ENCODE peak calls at places on chromosome 5, in six cellular contexts. D is AG09319; T is retina; U is kidney glomerular epithelial cell; B is neural progenitor cell; V is activated T-helper 1 cell treated with anti-CD3 and anti-CD28 coated beads, Interleukin-2, amount 50 U/mL, for 16 hours. A is an unnamed sample.

GRCh38 chr5:134141346-134142050 is 27.0 kb downstream of the TCF7 start:
- DNase-seq in D (no peak), T (no peak), U (no peak), B (no peak), V (no peak), A (no peak)

GRCh38 chr5:41418220-41419031 is 92.0 kb downstream of the PLCXD3 start:
- DNase-seq in D (no peak), T (no peak), U (peak; percentile 14), B (peak; percentile 8), V (no peak), A (no peak)

GRCh38 chr5:1666812-1667588 is 132.6 kb downstream of the MRPL36 start:
- DNase-seq in D (no peak), T (peak; percentile 77), U (no peak), B (peak; percentile 88), V (no peak), A (no peak)

GRCh38 chr5:21806943-21807342 is 1046.2 kb downstream of the CDH12 start:
- DNase-seq in D (no peak), T (no peak), U (peak; percentile 43), B (no peak), V (no peak), A (no peak)

GRCh38 chr5:88964831-88965230 is 81.8 kb upstream of the MEF2C start:
- DNase-seq in D (no peak), T (no peak), U (no peak), B (no peak), V (no peak), A (no peak)

GRCh38 chr5:132044207-132044606 is 16.2 kb upstream of the IL3 start:
- DNase-seq in D (no peak), T (no peak), U (no peak), B (no peak), V (no peak), A (no peak)

GRCh38 chr5:179166886-179167841 is 107.0 kb downstream of the ZNF354C start:
- DNase-seq in D (peak; percentile 20), T (peak; percentile 91), U (peak; percentile 20), B (peak; percentile 81), V (peak; percentile 52), A (peak; percentile 68)

GRCh38 chr5:2757563-2758311 is 6.3 kb upstream of the IRX2 start:
- DNase-seq in D (no peak), T (peak; percentile 50), U (no peak), B (no peak), V (no peak), A (no peak)

GRCh38 chr5:10493884-10494283 is 52.2 kb downstream of the ROPN1L start:
- DNase-seq in D (no peak), T (no peak), U (no peak), B (no peak), V (no peak), A (no peak)

GRCh38 chr5:38697013-38697412 is 140.6 kb upstream of the LIFR start:
- DNase-seq in D (no peak), T (no peak), U (peak; percentile 44), B (peak; percentile 28), V (no peak), A (no peak)

GRCh38 chr5:329758-330149 is 8.2 kb downstream of the AHRR start:
- DNase-seq in D (no peak), T (no peak), U (no peak), B (no peak), V (no peak), A (no peak)

GRCh38 chr5:71932649-71933338 is 174.5 kb upstream of the MAP1B start:
- DNase-seq in D (no peak), T (peak; percentile 83), U (peak; percentile 95), B (peak; percentile 75), V (no peak), A (peak; percentile 96)

GRCh38 chr5:36689225-36689624 is 82.8 kb downstream of the SLC1A3 start:
- DNase-seq in D (no peak), T (peak; percentile 64), U (no peak), B (no peak), V (no peak), A (no peak)

GRCh38 chr5:172817664-172818063 is 16.4 kb upstream of the ERGIC1 start:
- DNase-seq in D (no peak), T (no peak), U (no peak), B (no peak), V (no peak), A (no peak)

GRCh38 chr5:76402880-76403712 is at the start of gene IQGAP2:
- DNase-seq in D (no peak), T (peak; percentile 94), U (no peak), B (peak; percentile 87), V (peak; percentile 75), A (peak; percentile 77)

GRCh38 chr5:128213340-128213739 is 129.8 kb downstream of the SLC12A2 start:
- DNase-seq in D (peak; percentile 49), T (peak; percentile 51), U (peak; percentile 61), B (peak; percentile 80), V (no peak), A (no peak)

GRCh38 chr5:131671994-131672655 is 37.1 kb upstream of the RAPGEF6 start:
- DNase-seq in D (peak; percentile 63), T (no peak), U (peak; percentile 33), B (peak; percentile 3), V (no peak), A (no peak)

GRCh38 chr5:307794-308579 is 13.5 kb upstream of the AHRR start:
- DNase-seq in D (no peak), T (peak; percentile 18), U (no peak), B (no peak), V (no peak), A (no peak)

GRCh38 chr5:102231693-102232619 is 64.1 kb downstream of the SLCO4C1 start:
- DNase-seq in D (no peak), T (no peak), U (no peak), B (peak; percentile 2), V (no peak), A (no peak)

GRCh38 chr5:35785601-35786085 is 71.0 kb upstream of the IL7R start:
- DNase-seq in D (no peak), T (no peak), U (no peak), B (no peak), V (no peak), A (no peak)

GRCh38 chr5:92822183-92822582 is 758.8 kb downstream of the NR2F1-AS1 start:
- DNase-seq in D (no peak), T (no peak), U (no peak), B (no peak), V (no peak), A (no peak)

GRCh38 chr5:125700380-125700856 is 722.8 kb upstream of the GRAMD2B start:
- DNase-seq in D (no peak), T (peak; percentile 72), U (peak; percentile 79), B (peak; percentile 8), V (no peak), A (no peak)

GRCh38 chr5:176536132-176536901 is 885 bp downstream of the RNF44 start:
- DNase-seq in D (peak; percentile 25), T (peak; percentile 88), U (peak; percentile 23), B (peak; percentile 93), V (peak; percentile 68), A (peak; percentile 85)

GRCh38 chr5:104015765-104016164 is 453.2 kb upstream of the NUDT12 start:
- DNase-seq in D (no peak), T (no peak), U (no peak), B (no peak), V (no peak), A (no peak)

GRCh38 chr5:176675676-176676360 is 28.5 kb downstream of the TSPAN17 start:
- DNase-seq in D (no peak), T (no peak), U (peak; percentile 2), B (peak; percentile 66), V (no peak), A (no peak)

GRCh38 chr5:42908509-42909488 is 97.1 kb upstream of the SELENOP start:
- DNase-seq in D (peak; percentile 69), T (peak; percentile 87), U (peak; percentile 88), B (peak; percentile 96), V (peak; percentile 79), A (peak; percentile 86)

GRCh38 chr5:181160144-181160754 is 12.9 kb downstream of the OR2V2 start:
- DNase-seq in D (no peak), T (peak; percentile 60), U (no peak), B (peak; percentile 78), V (peak; percentile 66), A (no peak)

GRCh38 chr5:132055808-132056609 is 4.4 kb upstream of the IL3 start:
- DNase-seq in D (no peak), T (no peak), U (no peak), B (no peak), V (peak; percentile 19), A (no peak)

GRCh38 chr5:39235648-39236047 is 16.3 kb upstream of the FYB1 start:
- DNase-seq in D (no peak), T (no peak), U (no peak), B (no peak), V (no peak), A (no peak)

GRCh38 chr5:110321117-110321516 is 405.4 kb downstream of the TMEM232 start:
- DNase-seq in D (no peak), T (no peak), U (no peak), B (no peak), V (no peak), A (no peak)

GRCh38 chr5:56815657-56816545 is 552 bp downstream of the MAP3K1 start:
- DNase-seq in D (no peak), T (peak; percentile 82), U (no peak), B (peak; percentile 65), V (peak; percentile 29), A (peak; percentile 33)

GRCh38 chr5:61280205-61280604 is 51.9 kb upstream of the ZSWIM6 start:
- DNase-seq in D (peak; percentile 20), T (no peak), U (peak; percentile 87), B (no peak), V (no peak), A (no peak)

GRCh38 chr5:74201334-74202081 is 439.0 kb downstream of the ENC1 start:
- DNase-seq in D (no peak), T (no peak), U (peak; percentile 16), B (no peak), V (no peak), A (no peak)

GRCh38 chr5:8458038-8458383 is 589.1 kb downstream of the MTRR start:
- DNase-seq in D (no peak), T (no peak), U (peak; percentile 3), B (no peak), V (no peak), A (no peak)

GRCh38 chr5:43066799-43067741 is 27.0 kb upstream of the ANXA2R start:
- DNase-seq in D (peak; percentile 79), T (peak; percentile 96), U (peak; percentile 86), B (peak; percentile 90), V (peak; percentile 78), A (peak; percentile 93)

GRCh38 chr5:180080670-180081280 is 9.2 kb upstream of the RNF130 start:
- DNase-seq in D (no peak), T (no peak), U (no peak), B (no peak), V (peak; percentile 24), A (no peak)

GRCh38 chr5:34045996-34046395 is 3.0 kb upstream of the C1QTNF3 start:
- DNase-seq in D (no peak), T (no peak), U (no peak), B (no peak), V (no peak), A (no peak)

GRCh38 chr5:1414311-1415058 is 30.8 kb downstream of the SLC6A3 start:
- DNase-seq in D (no peak), T (no peak), U (no peak), B (no peak), V (no peak), A (no peak)